ENCODE peak calls at places on chromosome 14, in seven cellular contexts. J, B, T, L, E, A and O are unnamed samples.

GRCh38 chr14:64502476-64503183 is 1.0 kb downstream of the ZBTB25 start:
- DNase-seq in J (no peak), T (no peak), L (peak), E (peak), B (no peak), A (no peak), O (no peak)

GRCh38 chr14:61203059-61203753 is 77.9 kb downstream of the TMEM30B start:
- DNase-seq in A (no peak), J (no peak), T (no peak), B (no peak), L (no peak), E (no peak), O (no peak)

GRCh38 chr14:75482366-75482765 is 39.9 kb upstream of the BATF start:
- DNase-seq in A (no peak), E (no peak), B (no peak), J (no peak), T (no peak), L (no peak), O (no peak)

GRCh38 chr14:22846811-22847307 is 10.5 kb downstream of the MMP14 start:
- DNase-seq in B (no peak), L (no peak), A (no peak), E (no peak), T (no peak), J (no peak), O (no peak)

GRCh38 chr14:56102901-56103409 is 15.3 kb upstream of the PELI2 start:
- DNase-seq in T (no peak), A (no peak), B (no peak), E (no peak), L (no peak), J (no peak), O (no peak)

GRCh38 chr14:37411079-37411735 is 183.8 kb downstream of the FOXA1 start:
- DNase-seq in A (no peak), T (no peak), B (no peak), L (no peak), J (no peak), E (no peak), O (no peak)

GRCh38 chr14:93548102-93548843 is 117.5 kb downstream of the UNC79 start:
- DNase-seq in T (no peak), L (no peak), E (no peak), A (no peak), J (no peak), B (no peak), O (no peak)

GRCh38 chr14:80275208-80275850 is 64.0 kb upstream of the DIO2 start:
- DNase-seq in L (no peak), A (no peak), J (no peak), B (peak), T (no peak), E (no peak), O (no peak)

GRCh38 chr14:44316647-44317432 is 190.2 kb downstream of the FSCB start:
- DNase-seq in A (no peak), J (no peak), B (peak), T (no peak), E (peak), L (peak), O (no peak)

GRCh38 chr14:55129086-55129427 is at the start of gene LGALS3:
- DNase-seq in J (peak), B (no peak), T (peak), A (no peak), E (peak), L (no peak), O (peak)

GRCh38 chr14:74429991-74430390 is 4.0 kb upstream of the SYNDIG1L start:
- DNase-seq in A (no peak), B (no peak), J (no peak), E (no peak), L (no peak), T (no peak), O (no peak)

GRCh38 chr14:99287269-99287942 is 15.4 kb upstream of the BCL11B start:
- DNase-seq in E (no peak), B (no peak), L (no peak), A (no peak), J (no peak), T (no peak), O (no peak)

GRCh38 chr14:91482278-91483023 is 27.7 kb downstream of the PPP4R3A start:
- DNase-seq in E (no peak), B (peak), L (no peak), J (no peak), A (no peak), T (no peak), O (no peak)

GRCh38 chr14:51182166-51182565 is 57.9 kb upstream of the TMX1 start:
- DNase-seq in T (no peak), E (peak), L (no peak), A (no peak), B (no peak), J (no peak), O (no peak)

GRCh38 chr14:60326274-60326673 is 77.3 kb downstream of the PPM1A start:
- DNase-seq in L (no peak), B (no peak), T (no peak), A (no peak), J (no peak), E (no peak), O (no peak)

GRCh38 chr14:34722723-34723545 is 8.5 kb upstream of the CFL2 start:
- DNase-seq in T (no peak), B (no peak), L (peak), E (peak), A (no peak), J (no peak), O (peak)

GRCh38 chr14:61355892-61356325 is 34.5 kb downstream of the PRKCH start:
- DNase-seq in L (no peak), A (peak), T (peak), E (peak), J (no peak), B (no peak), O (no peak)

GRCh38 chr14:104924421-104925213 is at the start of gene PLD4:
- DNase-seq in B (no peak), J (no peak), L (no peak), T (no peak), E (no peak), A (no peak), O (no peak)

GRCh38 chr14:105152794-105153241 is 15.8 kb downstream of the JAG2 start:
- DNase-seq in E (no peak), B (no peak), J (no peak), T (peak), A (no peak), L (no peak), O (peak)

GRCh38 chr14:35366048-35366428 is 38.5 kb downstream of the NFKBIA start:
- DNase-seq in E (no peak), J (no peak), T (no peak), L (peak), B (no peak), A (no peak), O (no peak)

GRCh38 chr14:74941676-74942097 is 13.7 kb downstream of the PGF start:
- DNase-seq in B (no peak), L (peak), E (no peak), T (peak), A (no peak), J (no peak), O (no peak)

GRCh38 chr14:103354141-103354540 is 20.1 kb downstream of the EIF5 start:
- DNase-seq in L (no peak), J (no peak), T (no peak), A (no peak), B (no peak), E (no peak), O (no peak)

GRCh38 chr14:69483765-69484443 is 624 bp upstream of the PLEKHD1 start:
- DNase-seq in T (no peak), A (no peak), L (no peak), E (peak), J (peak), B (no peak), O (peak)

GRCh38 chr14:67602071-67602470 is 2.0 kb upstream of the PIGH start:
- DNase-seq in B (no peak), A (no peak), T (no peak), J (no peak), L (no peak), E (no peak), O (no peak)

GRCh38 chr14:100633406-100633805 is 46.2 kb upstream of the BEGAIN start:
- DNase-seq in L (no peak), T (no peak), E (no peak), A (no peak), B (no peak), J (no peak), O (no peak)

GRCh38 chr14:88321692-88322504 is 1.2 kb downstream of the KCNK10 start:
- DNase-seq in L (no peak), E (no peak), J (no peak), T (no peak), B (no peak), A (no peak), O (peak)

GRCh38 chr14:101928415-101928841 is 35.9 kb upstream of the DYNC1H1 start:
- DNase-seq in T (no peak), A (no peak), E (no peak), B (no peak), L (no peak), J (no peak), O (no peak)
- TF ChIP-seq CTCF in T (no peak), A (no peak), E (no peak), B (no peak), L (no peak), J (no peak), O (no peak)

GRCh38 chr14:59299731-59300130 is 111.3 kb downstream of the DAAM1 start:
- DNase-seq in L (no peak), B (no peak), A (no peak), E (no peak), T (no peak), J (no peak), O (no peak)

GRCh38 chr14:59303216-59303615 is 114.7 kb downstream of the DAAM1 start:
- DNase-seq in T (no peak), B (no peak), E (no peak), A (no peak), J (no peak), L (no peak), O (no peak)

GRCh38 chr14:59301354-59301753 is 112.9 kb downstream of the DAAM1 start:
- DNase-seq in T (no peak), E (no peak), A (no peak), B (no peak), L (peak), J (no peak), O (no peak)

GRCh38 chr14:59305231-59305630 is 116.8 kb downstream of the DAAM1 start:
- DNase-seq in T (no peak), A (no peak), E (no peak), J (no peak), B (peak), L (no peak), O (no peak)

DNA sequence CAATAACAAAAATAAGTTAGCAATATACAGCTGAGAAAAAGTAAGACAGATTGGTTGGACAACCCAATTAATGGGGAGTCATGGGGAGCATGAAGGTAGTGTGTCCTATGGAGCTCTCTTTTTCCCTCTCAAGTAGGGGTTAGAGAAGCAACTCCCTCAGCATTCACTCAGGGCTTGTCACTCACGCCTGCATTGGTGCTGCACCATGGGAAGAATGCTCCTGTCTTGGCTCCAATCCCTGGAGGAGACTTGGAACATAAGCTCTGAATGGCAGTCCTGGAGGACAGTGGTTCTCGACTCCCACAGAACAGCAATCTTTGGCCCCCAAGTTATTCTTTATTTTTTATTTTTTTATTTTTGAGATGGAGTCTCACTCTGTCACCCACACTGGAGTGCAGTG is 113.8 kb downstream of the DAAM1 start:
- DNase-seq in T (no peak), E (no peak), J (no peak), L (no peak), B (no peak), A (no peak), O (no peak)
- TF ChIP-seq CTCF in T (no peak), E (no peak), J (no peak), L (no peak), B (no peak), A (no peak), O (no peak)

GRCh38 chr14:96108061-96108795 is 69.1 kb downstream of the C14orf132 start:
- DNase-seq in J (no peak), E (no peak), B (no peak), A (no peak), L (no peak), T (no peak), O (no peak)
- TF ChIP-seq CTCF in J (no peak), E (no peak), B (no peak), A (no peak), L (no peak), T (no peak), O (no peak)

DNA sequence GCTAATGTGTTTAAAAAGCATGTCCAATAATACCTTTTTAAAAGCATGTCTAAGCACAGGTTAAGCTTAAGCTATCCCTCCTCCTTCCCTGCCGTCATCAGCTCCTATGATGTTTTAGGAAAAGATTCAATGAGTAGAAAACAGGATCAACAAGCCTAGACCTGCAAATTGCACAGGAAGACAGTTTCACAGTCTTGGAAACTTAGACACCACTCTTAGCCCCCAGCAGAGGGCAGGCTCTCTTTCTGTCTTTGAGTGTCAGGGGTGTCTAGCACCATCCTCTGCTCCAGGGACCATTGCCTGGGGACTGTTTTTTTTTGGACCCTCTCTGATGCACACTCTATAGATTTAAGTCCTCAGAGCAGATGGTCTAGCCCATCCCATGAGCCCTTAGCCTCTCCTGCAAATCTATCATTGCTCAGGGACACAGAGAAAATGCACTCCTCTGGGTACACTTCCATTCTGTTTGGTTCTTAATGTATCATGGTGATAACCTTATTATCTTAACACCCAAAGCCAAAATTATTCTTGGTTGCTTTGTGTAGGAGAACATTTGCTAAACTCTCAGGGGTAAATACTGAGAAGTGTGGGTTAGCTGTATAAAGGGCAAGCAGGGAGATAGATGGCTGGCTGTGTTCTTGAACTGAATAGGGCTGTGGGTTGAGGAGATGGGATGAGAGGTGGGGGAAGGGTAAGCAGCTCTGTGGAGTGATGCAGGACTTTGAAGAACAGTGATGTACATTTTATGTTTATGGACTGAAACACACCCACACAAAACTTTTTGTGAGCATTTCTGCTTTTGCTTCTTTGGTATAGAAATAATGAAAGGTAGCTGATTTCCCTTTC is 259.9 kb upstream of the DDHD1 start:
- DNase-seq in E (peak), A (no peak), B (no peak), T (no peak), J (no peak), L (no peak), O (peak)
- TF ChIP-seq CTCF in E (peak), A (peak), B (peak), T (peak), J (peak), L (no peak), O (peak)

GRCh38 chr14:89955418-89956293 is at the start of gene TDP1:
- DNase-seq in A (peak), L (peak), J (peak), T (peak), B (peak), E (peak), O (peak)

GRCh38 chr14:89953602-89954001 is 928 bp downstream of the EFCAB11 start:
- DNase-seq in L (no peak), B (no peak), J (no peak), T (no peak), E (no peak), A (no peak), O (no peak)

GRCh38 chr14:89952581-89952980 is 1.9 kb downstream of the EFCAB11 start:
- DNase-seq in L (no peak), T (no peak), B (no peak), J (no peak), A (no peak), E (no peak), O (no peak)

GRCh38 chr14:89955022-89955414 is 488 bp upstream of the EFCAB11 start:
- DNase-seq in A (no peak), E (no peak), J (no peak), T (no peak), L (no peak), B (no peak), O (no peak)

DNA sequence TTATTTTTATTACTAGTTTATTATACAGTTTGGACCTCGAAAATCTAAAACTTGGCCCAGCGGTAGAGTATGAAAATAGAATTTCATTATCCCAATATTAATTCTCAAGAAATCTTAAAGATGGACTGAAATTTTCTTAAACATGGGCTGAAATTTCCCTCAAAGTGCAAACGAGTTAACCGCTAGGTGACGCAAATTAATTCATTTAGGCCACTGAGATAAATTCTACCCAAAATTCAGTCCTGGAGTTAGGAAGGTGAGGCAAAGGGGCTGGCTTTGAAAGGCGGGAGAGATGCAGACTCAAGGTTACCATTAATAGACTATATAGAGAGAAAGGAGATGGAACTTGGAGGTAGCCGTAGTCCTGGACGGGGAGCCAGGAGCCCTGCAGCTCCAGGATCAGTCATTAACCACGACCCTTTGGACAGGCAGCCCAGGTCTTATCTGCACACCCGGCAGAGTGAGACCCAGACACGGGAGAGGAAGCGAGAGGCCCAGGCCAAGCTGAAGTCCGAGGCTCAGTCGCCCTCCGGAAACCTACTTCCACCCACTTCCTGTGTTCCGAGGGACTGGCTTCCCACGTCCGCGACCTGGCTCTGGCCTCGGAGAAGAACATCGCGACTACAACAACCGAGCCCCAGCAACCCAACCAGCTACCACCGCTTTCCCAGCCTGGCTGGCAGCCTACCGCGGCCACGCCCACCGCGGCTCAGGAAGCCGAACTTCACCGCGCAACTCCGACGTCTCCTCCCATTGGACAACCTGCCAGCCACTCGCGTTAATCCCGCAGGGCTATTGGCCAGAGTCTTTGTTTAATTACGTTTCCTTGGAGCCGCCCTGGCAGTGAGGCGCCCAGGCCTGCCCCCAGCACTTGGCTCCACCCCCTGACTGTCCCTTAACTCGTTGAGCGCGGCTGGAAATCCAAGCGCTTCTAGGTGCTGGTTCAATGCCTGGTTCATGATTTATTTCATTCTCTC is at the start of gene EFCAB11:
- DNase-seq in B (peak), E (peak), J (peak), T (peak), L (peak), A (peak), O (peak)
- TF ChIP-seq CTCF in B (peak), E (peak), J (peak), T (no peak), L (no peak), A (no peak), O (no peak)

GRCh38 chr14:21233457-21234076 is 35.7 kb downstream of the HNRNPC start:
- DNase-seq in A (no peak), T (no peak), J (no peak), E (peak), L (no peak), B (no peak), O (peak)
- TF ChIP-seq CTCF in A (peak), T (peak), J (peak), E (peak), L (peak), B (peak), O (no peak)

GRCh38 chr14:85129907-85130306 is 400.0 kb upstream of the FLRT2 start:
- DNase-seq in B (no peak), E (no peak), A (no peak), T (no peak), L (no peak), J (no peak), O (no peak)
- TF ChIP-seq CTCF in B (no peak), E (no peak), A (no peak), T (no peak), L (no peak), J (no peak), O (no peak)

GRCh38 chr14:30440986-30441385 is 118.0 kb upstream of the G2E3 start:
- DNase-seq in T (no peak), A (no peak), E (no peak), J (no peak), L (no peak), B (peak), O (no peak)
- TF ChIP-seq CTCF in T (no peak), A (no peak), E (no peak), J (no peak), L (no peak), B (no peak), O (no peak)